ENCODE peak calls at places on chromosome 20, in ten cellular contexts. S is HepG2; T is upper lobe of right lung; F is CD4-positive, alpha-beta T cell; P is AG04450; A is effector memory CD4-positive, alpha-beta T cell; Y is tibial artery; J is A549; G is aorta; M is heart left ventricle. N is an unnamed sample.

GRCh38 chr20:33490023-33490933 is at the start of gene CBFA2T2:
- DNase-seq in M (peak), Y (peak), A (no peak), S (peak), P (peak), G (peak), J (peak), T (peak), F (no peak), N (no peak)

GRCh38 chr20:550611-551010 is 7.0 kb upstream of the CSNK2A1 start:
- DNase-seq in G (no peak), A (no peak), S (no peak), Y (no peak), T (no peak), F (no peak), J (no peak), P (no peak), M (no peak), N (no peak)

GRCh38 chr20:53828673-53829085 is 235.0 kb upstream of the ZNF217 start:
- DNase-seq in T (no peak), F (no peak), A (no peak), M (peak), S (no peak), J (peak), Y (no peak), P (peak), G (no peak), N (no peak)

GRCh38 chr20:53691060-53691810 is 97.6 kb upstream of the ZNF217 start:
- DNase-seq in P (no peak), T (no peak), F (no peak), A (no peak), M (no peak), Y (no peak), S (no peak), J (no peak), G (no peak), N (no peak)

GRCh38 chr20:63273635-63274380 is 1.2 kb downstream of the ARFGAP1 start:
- DNase-seq in G (no peak), J (peak), T (no peak), A (no peak), S (peak), M (no peak), Y (no peak), P (peak), F (no peak), N (no peak)

GRCh38 chr20:33373735-33374605 is 27.3 kb downstream of the CDK5RAP1 start:
- DNase-seq in F (no peak), Y (no peak), T (no peak), S (peak), A (no peak), P (peak), G (no peak), J (peak), M (no peak), N (no peak)

GRCh38 chr20:52975024-52975732 is 3.0 kb downstream of the TSHZ2 start:
- DNase-seq in J (no peak), Y (no peak), T (no peak), F (peak), M (no peak), G (no peak), S (no peak), A (peak), P (no peak), N (no peak)

GRCh38 chr20:54197621-54198604 is 10.0 kb upstream of the PFDN4 start:
- DNase-seq in Y (no peak), G (no peak), T (no peak), M (no peak), P (no peak), F (no peak), J (peak), S (peak), A (no peak), N (no peak)

GRCh38 chr20:40687384-40688128 is 1.5 kb downstream of the MAFB start:
- DNase-seq in A (no peak), P (no peak), Y (peak), M (peak), J (no peak), T (peak), S (no peak), G (peak), F (no peak), N (peak)

GRCh38 chr20:16179919-16180318 is 393.3 kb downstream of the KIF16B start:
- DNase-seq in F (no peak), A (no peak), M (no peak), P (no peak), S (no peak), Y (no peak), T (no peak), J (no peak), G (no peak), N (no peak)

GRCh38 chr20:40493551-40493950 is 195.5 kb downstream of the MAFB start:
- DNase-seq in P (no peak), M (no peak), J (no peak), A (no peak), Y (no peak), G (no peak), T (no peak), S (no peak), F (no peak), N (no peak)

GRCh38 chr20:4978050-4978918 is 23.0 kb downstream of the SLC23A2 start:
- DNase-seq in T (no peak), G (no peak), M (no peak), P (no peak), Y (no peak), F (no peak), A (no peak), S (no peak), J (no peak), N (no peak)

GRCh38 chr20:52410746-52411317 is 219.3 kb upstream of the ZFP64 start:
- DNase-seq in Y (no peak), P (no peak), S (no peak), A (no peak), J (no peak), T (no peak), F (no peak), G (no peak), M (no peak), N (no peak)

GRCh38 chr20:22775671-22776139 is 191.3 kb upstream of the FOXA2 start:
- DNase-seq in F (no peak), P (no peak), M (no peak), Y (no peak), J (peak), A (no peak), G (no peak), T (no peak), S (peak), N (no peak)

GRCh38 chr20:1204061-1204460 is 807 bp downstream of the C20orf202 start:
- DNase-seq in G (no peak), M (no peak), Y (peak), F (no peak), A (no peak), S (no peak), T (no peak), P (no peak), J (no peak), N (no peak)

GRCh38 chr20:25309395-25310267 is 61.7 kb downstream of the PYGB start:
- DNase-seq in Y (peak), J (peak), M (no peak), G (peak), F (no peak), A (no peak), S (peak), T (peak), P (no peak), N (peak)

GRCh38 chr20:380763-381580 is 412 bp downstream of the TRIB3 start:
- DNase-seq in T (peak), J (peak), G (peak), F (peak), A (peak), S (peak), M (peak), P (no peak), Y (no peak), N (no peak)

GRCh38 chr20:23305098-23305497 is 45.5 kb upstream of the NXT1 start:
- DNase-seq in T (peak), F (no peak), J (no peak), S (no peak), M (no peak), A (no peak), P (no peak), Y (no peak), G (no peak), N (no peak)

GRCh38 chr20:33163856-33164762 is 3.9 kb upstream of the BPIFA2 start:
- DNase-seq in Y (no peak), P (no peak), M (no peak), G (no peak), S (no peak), T (no peak), A (no peak), F (no peak), J (no peak), N (no peak)

GRCh38 chr20:42656130-42656529 is 533.6 kb downstream of the PTPRT start:
- DNase-seq in S (no peak), G (no peak), M (no peak), J (no peak), Y (no peak), T (no peak), A (no peak), P (no peak), F (no peak), N (no peak)

GRCh38 chr20:62210496-62210855 is 9.6 kb downstream of the HRH3 start:
- DNase-seq in Y (no peak), S (no peak), J (no peak), P (no peak), F (no peak), T (no peak), A (no peak), G (no peak), M (no peak), N (no peak)

GRCh38 chr20:31721408-31722332 is 998 bp downstream of the BCL2L1 start:
- DNase-seq in G (peak), F (no peak), Y (peak), S (no peak), T (peak), J (no peak), A (no peak), P (no peak), M (peak), N (peak)

GRCh38 chr20:1955289-1955688 is 38.6 kb downstream of the PDYN start:
- DNase-seq in F (no peak), T (no peak), M (no peak), G (no peak), Y (no peak), S (no peak), A (no peak), P (no peak), J (no peak), N (no peak)

GRCh38 chr20:63312268-63312667 is 19.3 kb downstream of the COL20A1 start:
- DNase-seq in F (no peak), S (no peak), T (no peak), J (no peak), G (no peak), M (no peak), P (no peak), Y (no peak), A (no peak), N (no peak)

GRCh38 chr20:13382786-13383185 is 161.7 kb downstream of the ISM1 start:
- DNase-seq in G (no peak), P (no peak), Y (no peak), J (no peak), M (no peak), T (no peak), A (no peak), S (no peak), F (no peak), N (no peak)

GRCh38 chr20:52340036-52340634 is 148.6 kb upstream of the ZFP64 start:
- DNase-seq in F (no peak), S (peak), P (no peak), Y (no peak), J (peak), M (no peak), G (no peak), A (no peak), T (no peak), N (no peak)

GRCh38 chr20:38809942-38810341 is 4.4 kb downstream of the PPP1R16B start:
- DNase-seq in A (no peak), T (no peak), M (no peak), Y (no peak), J (no peak), G (no peak), P (no peak), S (no peak), F (no peak), N (no peak)

GRCh38 chr20:4898845-4899244 is 102.5 kb downstream of the SLC23A2 start:
- DNase-seq in Y (no peak), M (no peak), A (no peak), S (no peak), T (no peak), F (no peak), G (no peak), J (no peak), P (no peak), N (no peak)

GRCh38 chr20:34834459-34834893 is 9.0 kb upstream of the NCOA6 start:
- DNase-seq in G (no peak), J (peak), M (no peak), F (no peak), Y (no peak), T (no peak), A (no peak), S (peak), P (no peak), N (no peak)

GRCh38 chr20:11429889-11430580 is 487.7 kb upstream of the BTBD3 start:
- DNase-seq in T (no peak), F (no peak), P (no peak), M (no peak), S (no peak), Y (no peak), A (no peak), J (no peak), G (no peak), N (no peak)

GRCh38 chr20:39877792-39878191 is 811.2 kb downstream of the MAFB start:
- DNase-seq in T (no peak), S (no peak), F (no peak), G (no peak), M (no peak), P (no peak), A (no peak), Y (no peak), J (no peak), N (no peak)

GRCh38 chr20:15928946-15929345 is 644.3 kb downstream of the KIF16B start:
- DNase-seq in J (no peak), Y (no peak), T (no peak), F (no peak), S (no peak), A (no peak), G (no peak), P (no peak), M (no peak), N (no peak)

GRCh38 chr20:21357851-21358250 is 39.5 kb downstream of the NKX2-4 start:
- DNase-seq in Y (no peak), A (no peak), T (no peak), S (peak), P (no peak), F (no peak), M (no peak), J (peak), G (no peak), N (no peak)

DNA sequence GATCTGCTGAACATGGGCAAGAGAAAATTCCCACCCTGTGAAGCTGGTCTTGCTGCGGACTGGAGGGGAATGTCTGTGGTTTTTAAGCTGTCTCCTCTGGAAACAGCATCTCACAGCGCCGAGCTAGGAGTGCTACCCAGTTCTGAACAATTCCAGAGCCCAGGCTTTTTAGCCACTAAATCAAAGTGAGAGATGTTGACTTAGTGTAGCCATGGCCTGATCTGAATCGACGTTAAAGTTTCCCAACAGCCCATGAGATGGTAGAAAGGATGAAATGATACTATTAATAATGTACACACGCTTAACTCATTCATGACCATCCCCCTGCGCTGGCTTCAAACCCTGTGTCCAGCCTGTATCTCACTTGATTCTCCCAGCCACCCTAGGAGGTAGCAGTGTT is 63.6 kb downstream of the KCNB1 start:
- DNase-seq in A (no peak), Y (no peak), F (no peak), P (no peak), J (no peak), G (peak), T (no peak), M (no peak), S (no peak), N (no peak)
- H3K27ac ChIP-seq in A (no peak), Y (peak), F (no peak), P (no peak), J (no peak), G (no peak), T (no peak), M (no peak), S (no peak), N (peak)

GRCh38 chr20:57774111-57774880 is 64.5 kb upstream of the PMEPA1 start:
- DNase-seq in Y (no peak), T (no peak), J (no peak), A (no peak), F (no peak), P (no peak), M (no peak), S (no peak), G (no peak), N (no peak)
- H3K27ac ChIP-seq in Y (no peak), T (no peak), J (peak), A (no peak), F (no peak), P (no peak), M (no peak), S (no peak), G (no peak), N (no peak)

DNA sequence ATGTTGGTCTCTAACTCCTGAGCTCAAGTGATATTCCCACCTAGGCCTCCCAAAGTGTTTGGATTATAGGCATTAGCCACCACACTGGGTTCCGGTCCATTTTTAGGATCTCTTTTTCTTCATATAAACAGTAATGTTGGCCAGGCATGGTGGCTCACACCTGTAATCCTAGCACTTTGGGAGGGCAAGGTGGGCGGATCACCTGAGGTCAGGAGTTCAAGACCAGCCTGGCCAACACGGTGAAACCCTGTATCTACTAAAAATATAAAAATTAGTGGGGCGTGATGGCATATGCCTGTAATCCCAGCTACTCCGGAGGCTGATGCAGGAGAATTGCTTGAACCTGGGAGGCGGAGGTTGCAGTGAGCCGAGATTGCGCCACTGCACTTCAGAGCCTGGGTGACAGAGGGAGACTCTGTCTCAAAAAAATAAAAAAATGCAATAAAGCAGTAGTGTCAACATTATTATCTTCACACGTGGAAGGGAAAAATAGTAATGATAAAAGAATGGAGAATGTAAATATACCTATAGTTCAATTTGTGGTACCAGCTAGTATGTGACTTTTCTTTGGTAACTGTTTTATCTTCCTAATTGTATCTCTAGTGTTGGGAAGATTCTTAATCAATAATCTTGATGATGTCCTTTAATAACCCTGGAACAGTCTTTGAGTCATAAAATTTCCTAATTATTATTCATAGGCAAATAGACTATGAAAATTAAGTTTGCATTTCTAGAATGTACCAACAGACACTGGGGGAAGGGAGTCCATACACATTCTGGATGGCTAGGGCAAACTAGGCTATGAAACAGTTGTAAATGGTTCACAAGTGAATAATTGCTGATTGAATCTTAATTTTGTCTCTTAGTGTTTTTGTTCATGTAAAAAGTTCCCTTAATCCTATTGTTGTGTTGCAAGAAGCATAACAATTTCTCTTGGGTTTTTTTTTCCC is 3.6 kb downstream of the PARD6B start:
- DNase-seq in P (no peak), A (no peak), T (no peak), Y (no peak), F (no peak), S (no peak), G (no peak), J (no peak), M (no peak), N (no peak)
- H3K27ac ChIP-seq in P (no peak), A (no peak), T (no peak), Y (no peak), F (no peak), S (no peak), G (no peak), J (peak), M (no peak), N (no peak)

DNA sequence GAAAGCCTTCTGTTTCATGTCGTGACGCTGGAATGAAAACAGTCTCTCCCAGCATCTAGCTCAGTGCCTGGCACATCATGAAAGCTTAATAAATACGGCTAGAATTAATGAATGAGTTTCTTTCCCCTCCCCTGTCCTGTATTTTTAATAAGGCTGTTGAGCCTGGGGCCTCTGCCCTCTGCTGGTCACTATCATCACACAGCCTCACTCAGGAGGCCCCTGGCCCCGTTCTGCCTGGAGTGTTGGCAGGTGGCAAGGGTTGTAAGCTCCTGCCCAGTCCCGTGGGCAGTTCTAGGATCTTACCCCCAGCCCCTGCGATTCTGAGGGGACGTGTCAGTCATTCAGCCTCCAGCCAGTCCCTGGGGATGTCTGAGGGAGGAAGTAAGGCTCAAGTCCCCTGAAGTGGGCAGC is 41.4 kb downstream of the PHACTR3 start:
- DNase-seq in F (no peak), J (no peak), P (no peak), M (no peak), S (no peak), T (no peak), Y (no peak), G (no peak), A (no peak), N (no peak)
- H3K27ac ChIP-seq in F (no peak), J (no peak), P (no peak), M (no peak), S (no peak), T (no peak), Y (no peak), G (no peak), A (no peak), N (no peak)

DNA sequence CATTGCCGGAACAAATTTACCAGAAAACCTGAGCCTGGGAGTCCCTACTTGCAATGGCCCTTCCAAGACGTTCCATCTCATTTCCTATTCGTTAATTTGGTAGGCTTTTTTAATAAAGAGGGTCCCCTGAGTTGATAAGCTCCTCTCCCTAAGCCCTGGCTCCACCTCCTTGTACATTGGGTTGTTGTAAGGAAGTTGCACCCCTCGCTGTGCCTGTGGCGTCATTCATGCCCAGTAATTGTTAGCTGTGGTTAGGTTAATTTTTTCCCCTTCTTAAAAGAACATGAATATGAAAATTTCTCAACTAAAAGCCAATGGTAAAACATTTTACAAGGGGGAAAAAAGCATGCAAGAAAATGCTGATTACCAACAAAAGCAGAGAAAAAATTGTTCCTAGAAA is 91.9 kb downstream of the SLC24A3 start:
- DNase-seq in J (no peak), A (no peak), G (no peak), F (no peak), P (no peak), M (no peak), S (no peak), Y (no peak), T (no peak), N (no peak)
- H3K27ac ChIP-seq in J (no peak), A (no peak), G (no peak), F (no peak), P (no peak), M (no peak), S (no peak), Y (no peak), T (no peak), N (no peak)